ENCODE peak calls at places on chromosomes 12 and 14, in five cellular contexts. H, Y, F, P and I are unnamed samples.

GRCh38 chr12:126182619-126183236 is 1117.5 kb downstream of the AACS start:
- DNase-seq in H (no peak), Y (no peak), F (no peak), P (no peak), I (no peak)

GRCh38 chr12:34604631-34605509 is 582.6 kb downstream of the ALG10 start:
- DNase-seq in Y (no peak), H (no peak), F (peak), P (no peak), I (no peak)

GRCh38 chr12:116642101-116642500 is 82.9 kb downstream of the MAP1LC3B2 start:
- DNase-seq in F (no peak), H (no peak), P (no peak), Y (no peak), I (no peak)

GRCh38 chr12:28865776-28866175 is 283.3 kb upstream of the FAR2 start:
- DNase-seq in P (no peak), F (no peak), H (no peak), Y (no peak), I (no peak)

GRCh38 chr12:126093911-126094310 is 1028.7 kb downstream of the AACS start:
- DNase-seq in H (no peak), F (no peak), Y (no peak), P (no peak), I (no peak)

GRCh38 chr12:57135939-57136338 is 7.7 kb downstream of the LRP1 start:
- DNase-seq in H (no peak), P (no peak), F (peak), Y (no peak), I (no peak)

GRCh38 chr12:39628836-39629235 is 9.2 kb upstream of the ABCD2 start:
- DNase-seq in Y (no peak), P (no peak), F (no peak), H (no peak), I (no peak)

GRCh38 chr12:96448287-96448686 is 41.1 kb upstream of the CFAP54 start:
- DNase-seq in P (no peak), Y (no peak), H (no peak), F (no peak), I (no peak)

GRCh38 chr12:106093246-106093645 is 45.5 kb downstream of the NUAK1 start:
- DNase-seq in P (no peak), Y (no peak), F (no peak), H (no peak), I (no peak)

GRCh38 chr14:24310666-24311604 is at the start of gene LTB4R:
- DNase-seq in H (peak), P (no peak), Y (peak), F (peak), I (no peak)

GRCh38 chr14:59582845-59583509 is 6.4 kb upstream of the CCDC175 start:
- DNase-seq in Y (no peak), F (no peak), P (no peak), H (peak), I (no peak)

GRCh38 chr12:104501115-104501514 is 44.4 kb downstream of the CHST11 start:
- DNase-seq in H (no peak), Y (no peak), P (no peak), F (no peak), I (no peak)

GRCh38 chr12:93541578-93542217 is 30.8 kb upstream of the SOCS2 start:
- DNase-seq in H (no peak), Y (no peak), P (no peak), F (no peak), I (no peak)

DNA sequence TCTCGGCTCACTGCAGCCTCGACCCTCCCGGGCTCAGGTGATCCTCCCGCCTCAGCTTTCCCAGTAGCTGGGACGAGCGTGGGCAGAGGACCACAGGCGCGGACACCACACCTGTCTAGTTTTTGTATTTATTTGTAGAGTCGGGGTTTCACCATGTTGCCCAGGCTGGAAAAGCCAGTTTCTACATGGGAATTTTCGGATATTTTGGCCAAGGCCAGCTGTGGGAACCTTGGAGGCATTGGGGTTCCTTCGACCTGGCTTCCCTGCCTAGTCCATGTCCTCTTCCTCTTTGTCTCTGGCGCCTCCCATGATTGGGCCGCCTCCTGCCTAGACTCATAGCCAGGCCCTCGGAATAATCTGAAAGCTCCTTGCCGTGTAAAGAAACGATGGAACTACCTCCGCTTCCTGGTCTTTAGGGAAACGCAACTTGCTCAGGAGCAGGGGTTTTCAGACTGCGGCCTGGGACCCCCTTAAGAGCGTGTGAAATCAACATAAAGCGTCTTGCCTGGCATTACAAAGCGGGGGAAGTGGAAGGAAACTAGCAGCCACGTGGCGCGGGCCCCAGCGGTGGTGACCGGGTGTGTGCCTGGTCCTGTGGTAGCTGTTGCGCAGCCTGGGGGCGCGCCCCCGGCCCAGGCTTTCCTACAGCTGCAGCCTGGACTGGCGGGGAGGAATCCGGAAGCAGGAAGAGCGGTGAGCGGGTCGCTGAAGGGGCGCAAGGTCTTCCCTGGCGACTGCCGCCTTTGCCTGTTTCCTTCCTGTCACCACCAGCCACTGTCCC is 1.4 kb upstream of the HSP90AA1 start:
- DNase-seq in Y (peak), H (peak), P (no peak), F (peak), I (no peak)
- TF ChIP-seq POLR2AphosphoS5 in Y (peak), H (peak), P (no peak), F (peak), I (no peak)

GRCh38 chr14:75609606-75610476 is 31.4 kb downstream of the FLVCR2 start:
- DNase-seq in H (no peak), P (no peak), Y (no peak), F (no peak), I (no peak)
- TF ChIP-seq POLR2AphosphoS5 in H (no peak), P (no peak), Y (no peak), F (no peak), I (no peak)

DNA sequence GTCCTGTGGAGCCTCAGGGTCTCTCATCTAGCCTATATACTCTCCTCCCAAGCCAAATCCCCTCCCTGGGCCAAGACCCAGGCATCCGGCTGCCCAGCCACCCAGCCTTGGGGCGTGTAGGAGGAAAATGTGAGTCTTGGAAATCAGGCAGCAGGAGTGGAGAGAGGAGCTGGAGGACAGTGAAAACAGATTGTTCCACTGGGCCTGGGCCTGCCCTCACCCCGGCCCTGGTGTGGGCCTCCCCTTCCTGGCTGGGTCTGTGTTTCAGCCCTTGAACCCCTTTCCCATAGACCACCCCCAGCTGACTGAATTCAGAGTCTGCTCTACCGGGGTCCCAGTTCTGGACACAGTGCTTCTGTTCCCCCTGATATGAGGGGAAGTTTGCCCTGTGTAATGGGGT is 6.7 kb downstream of the ITGA5 start:
- DNase-seq in Y (no peak), F (peak), H (no peak), P (no peak), I (no peak)
- TF ChIP-seq POLR2AphosphoS5 in Y (no peak), F (no peak), H (no peak), P (no peak), I (no peak)

DNA sequence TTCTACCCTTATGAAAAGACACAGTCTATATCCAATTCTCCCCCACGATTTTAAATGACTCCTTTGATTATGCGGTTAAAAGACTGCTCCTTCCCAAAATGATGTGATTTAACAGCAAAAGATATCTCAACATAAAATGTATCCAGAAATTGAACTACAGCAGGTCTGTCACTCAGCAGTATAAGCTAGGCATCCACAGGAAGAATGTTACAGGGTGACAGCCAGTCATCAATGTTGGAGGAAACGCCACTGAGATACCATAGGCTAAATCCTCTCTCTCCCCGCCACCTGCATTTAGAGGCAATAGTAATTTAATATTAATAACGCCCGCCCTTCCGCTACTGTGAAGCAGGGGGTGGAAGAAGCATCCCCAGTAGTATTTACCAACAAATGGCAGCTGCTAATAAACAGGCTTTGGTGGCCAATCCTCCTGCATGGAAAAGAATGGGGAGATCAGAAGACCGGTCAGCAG is 613 bp downstream of the RECQL start:
- DNase-seq in Y (no peak), F (no peak), P (no peak), H (no peak), I (no peak)
- TF ChIP-seq POLR2AphosphoS5 in Y (no peak), F (no peak), P (no peak), H (no peak), I (no peak)

GRCh38 chr12:48671231-48671856 is 10.7 kb downstream of the KANSL2 start:
- DNase-seq in Y (no peak), H (no peak), F (no peak), P (no peak), I (no peak)
- TF ChIP-seq POLR2AphosphoS5 in Y (no peak), H (no peak), F (no peak), P (no peak), I (no peak)